ENCODE peak calls at places on chromosomes 3 and 15, in five cellular contexts. L is substantia nigra; N is fibroblast of lung; A is heart left ventricle; U is activated CD4-positive, alpha-beta T cell treated with anti-CD3 and anti-CD28 coated beads, Interleukin-2, amount 50 U/mL, for 1 hour. C is an unnamed sample.

GRCh38 chr3:82824491-82824890 is 1063.0 kb upstream of the GBE1 start:
- DNase-seq in A (no peak), U (no peak), L (no peak), N (peak; percentile 65), C (no peak)

GRCh38 chr3:195388380-195388779 is 54.4 kb downstream of the ACAP2 start:
- DNase-seq in A (no peak), U (no peak), N (no peak), L (no peak), C (peak; percentile 26)

GRCh38 chr3:72171946-72172345 is 387.0 kb upstream of the PROK2 start:
- DNase-seq in A (no peak), L (peak; percentile 51), U (no peak), N (peak; percentile 9), C (no peak)

GRCh38 chr3:110583373-110583935 is 488.2 kb upstream of the NECTIN3 start:
- DNase-seq in L (no peak), A (no peak), N (peak; percentile 23), U (no peak), C (no peak)

GRCh38 chr15:31442203-31443090 is 115.8 kb downstream of the KLF13 start:
- DNase-seq in L (no peak), N (peak; percentile 89), A (no peak), U (no peak), C (peak; percentile 42)

GRCh38 chr3:173893066-173893465 is 495.5 kb downstream of the NLGN1 start:
- DNase-seq in L (no peak), A (no peak), U (no peak), N (peak; percentile 92), C (no peak)

GRCh38 chr3:89303721-89304120 is 196.3 kb downstream of the EPHA3 start:
- DNase-seq in A (no peak), N (peak; percentile 77), L (no peak), U (no peak), C (no peak)

GRCh38 chr15:69015591-69015990 is 1.1 kb downstream of the NOX5 start:
- DNase-seq in U (no peak), N (no peak), A (no peak), L (no peak), C (no peak)

GRCh38 chr3:54132685-54133084 is 10.3 kb downstream of the CACNA2D3 start:
- DNase-seq in U (no peak), N (no peak), L (no peak), A (no peak), C (no peak)

GRCh38 chr3:195075941-195076875 is 194.8 kb downstream of the XXYLT1 start:
- DNase-seq in N (no peak), L (no peak), U (no peak), A (no peak), C (no peak)

GRCh38 chr3:127612966-127613365 is 14.8 kb downstream of the MCM2 start:
- DNase-seq in L (no peak), A (no peak), U (no peak), N (peak; percentile 73), C (no peak)

GRCh38 chr3:11091791-11092190 is 62.5 kb upstream of the HRH1 start:
- DNase-seq in A (no peak), U (no peak), N (no peak), L (no peak), C (no peak)

GRCh38 chr15:88894819-88895767 is at the start of gene HAPLN3:
- DNase-seq in A (no peak), N (peak; percentile 45), L (no peak), U (peak; percentile 48), C (peak; percentile 70)

GRCh38 chr3:150602426-150603089 is 563 bp upstream of the SELENOT start:
- DNase-seq in U (no peak), N (no peak), A (no peak), L (no peak), C (no peak)

GRCh38 chr15:92158426-92158825 is 235.3 kb upstream of the ST8SIA2 start:
- DNase-seq in U (no peak), L (no peak), N (peak; percentile 44), A (no peak), C (peak; percentile 75)

GRCh38 chr3:47678446-47679338 is 100.0 kb upstream of the CSPG5 start:
- DNase-seq in L (no peak), N (no peak), A (no peak), U (no peak), C (no peak)

GRCh38 chr15:58049520-58050227 is 15.8 kb downstream of the ALDH1A2 start:
- DNase-seq in A (no peak), N (no peak), L (no peak), U (no peak), C (no peak)

GRCh38 chr3:144362126-144362525 is 390.5 kb downstream of the DIPK2A start:
- DNase-seq in U (no peak), A (no peak), L (no peak), N (peak; percentile 32), C (no peak)

GRCh38 chr15:49991587-49991986 is 127.4 kb downstream of the ATP8B4 start:
- DNase-seq in U (no peak), N (no peak), A (no peak), L (no peak), C (no peak)

GRCh38 chr3:127444761-127445160 is 145.8 kb downstream of the TPRA1 start:
- DNase-seq in N (no peak), U (no peak), L (no peak), A (no peak), C (no peak)

GRCh38 chr3:117398166-117398954 is 688.8 kb downstream of the TUSC7 start:
- DNase-seq in L (peak; percentile 62), N (no peak), A (no peak), U (no peak), C (no peak)

GRCh38 chr15:45148076-45149059 is 18.6 kb downstream of the DUOX1 start:
- DNase-seq in L (no peak), U (no peak), N (no peak), A (no peak), C (no peak)

GRCh38 chr3:108473711-108474110 is 36.7 kb downstream of the MYH15 start:
- DNase-seq in A (no peak), L (no peak), N (no peak), U (no peak), C (no peak)

GRCh38 chr3:2774485-2774884 is 335.7 kb downstream of the IL5RA start:
- DNase-seq in L (no peak), A (no peak), N (no peak), U (no peak), C (no peak)

GRCh38 chr3:29275309-29275708 is 5.6 kb upstream of the RBMS3 start:
- DNase-seq in L (no peak), U (no peak), N (peak; percentile 36), A (no peak), C (no peak)

GRCh38 chr3:186502942-186503712 is 41.1 kb downstream of the CRYGS start:
- DNase-seq in A (no peak), L (no peak), U (no peak), N (no peak), C (no peak)

C was measured in hepatocyte.